ENCODE peak calls at places on chromosome 5, in ten cellular contexts. U is T-helper 2 cell; T is Caki2; C is stimulated activated CD8-positive, alpha-beta memory T cell treated with anti-CD3 and anti-CD28 coated beads, Interleukin-12 subunit alpha, Interleukin-12 subunit beta, amount 100 ng/mL, for 1 hour; K is Daoy; W is H7; R is NCI-H774; L is activated CD4-positive, CD25-positive, alpha-beta regulatory T cell treated with anti-CD3 and anti-CD28 coated beads, Interleukin-2, amount 50 U/mL, for 72 hours; E is NCI-H2029; F is activated naive CD8-positive, alpha-beta T cell treated with anti-CD3 and anti-CD28 coated beads, Interleukin-2, amount 10 ng/mL, durations not matched to agents 7 days and 5 days. A is an unnamed sample.

GRCh38 chr5:77066823-77067442 is 20.2 kb downstream of the ZBED3 start:
- DNase-seq in U (no peak), T (no peak), C (no peak), K (no peak), W (no peak), R (no peak), L (no peak), E (no peak), F (no peak), A (no peak)

GRCh38 chr5:138440226-138441073 is 1.6 kb downstream of the REEP2 start:
- DNase-seq in U (no peak), T (no peak), C (no peak), K (no peak), W (peak; percentile 71), R (no peak), L (no peak), E (no peak), F (no peak), A (no peak)

GRCh38 chr5:126516133-126516532 is 78.9 kb downstream of the ALDH7A1 start:
- DNase-seq in U (no peak), T (no peak), C (no peak), K (peak; percentile 19), W (no peak), R (peak; percentile 41), L (no peak), E (peak; percentile 72), F (no peak), A (no peak)

GRCh38 chr5:126009566-126009965 is 413.6 kb upstream of the GRAMD2B start:
- DNase-seq in U (no peak), T (no peak), C (no peak), K (no peak), W (peak; percentile 14), R (no peak), L (no peak), E (no peak), F (no peak), A (no peak)

GRCh38 chr5:82793808-82794419 is 283.3 kb downstream of the TMEM167A start:
- DNase-seq in U (peak; percentile 14), T (no peak), C (peak; percentile 8), K (peak; percentile 22), W (peak; percentile 38), R (no peak), L (peak; percentile 33), E (no peak), F (no peak), A (no peak)

GRCh38 chr5:50958852-50959457 is 292.5 kb downstream of the PARP8 start:
- DNase-seq in U (no peak), T (peak; percentile 25), C (no peak), K (peak; percentile 20), W (peak; percentile 32), R (peak; percentile 18), L (no peak), E (peak; percentile 48), F (no peak), A (no peak)

GRCh38 chr5:68178579-68178978 is 37.0 kb upstream of the PIK3R1 start:
- DNase-seq in U (no peak), T (peak; percentile 55), C (no peak), K (peak; percentile 51), W (no peak), R (no peak), L (no peak), E (no peak), F (no peak), A (no peak)

GRCh38 chr5:31911291-31912265 is 262.5 kb downstream of the GOLPH3 start:
- DNase-seq in U (no peak), T (no peak), C (no peak), K (no peak), W (no peak), R (no peak), L (no peak), E (no peak), F (no peak), A (no peak)

GRCh38 chr5:37751227-37751626 is 88.6 kb downstream of the GDNF start:
- DNase-seq in U (no peak), T (no peak), C (no peak), K (peak; percentile 6), W (no peak), R (no peak), L (no peak), E (no peak), F (no peak), A (peak; percentile 31)

GRCh38 chr5:124865603-124866354 is 119.3 kb upstream of the ZNF608 start:
- DNase-seq in U (no peak), T (no peak), C (no peak), K (no peak), W (no peak), R (no peak), L (no peak), E (no peak), F (no peak), A (no peak)

GRCh38 chr5:73969195-73970059 is 343.4 kb downstream of the ARHGEF28 start:
- DNase-seq in U (no peak), T (no peak), C (no peak), K (no peak), W (no peak), R (no peak), L (no peak), E (no peak), F (no peak), A (no peak)

GRCh38 chr5:34519489-34520220 is 136.5 kb upstream of the RAI14 start:
- DNase-seq in U (no peak), T (no peak), C (no peak), K (no peak), W (no peak), R (no peak), L (no peak), E (peak; percentile 19), F (no peak), A (no peak)

GRCh38 chr5:93425102-93425501 is 155.9 kb downstream of the NR2F1-AS1 start:
- DNase-seq in U (no peak), T (no peak), C (no peak), K (no peak), W (no peak), R (no peak), L (no peak), E (no peak), F (no peak), A (no peak)

GRCh38 chr5:51187953-51188591 is 195.2 kb upstream of the ISL1 start:
- DNase-seq in U (no peak), T (no peak), C (no peak), K (no peak), W (no peak), R (no peak), L (no peak), E (no peak), F (no peak), A (no peak)

GRCh38 chr5:173281910-173282309 is 46.3 kb downstream of the STC2 start:
- DNase-seq in U (no peak), T (peak; percentile 21), C (no peak), K (no peak), W (peak; percentile 85), R (no peak), L (no peak), E (no peak), F (no peak), A (no peak)

GRCh38 chr5:5218396-5218795 is 78.3 kb downstream of the ADAMTS16 start:
- DNase-seq in U (no peak), T (no peak), C (no peak), K (no peak), W (no peak), R (no peak), L (no peak), E (no peak), F (no peak), A (no peak)

GRCh38 chr5:38434981-38435710 is 121.3 kb downstream of the LIFR start:
- DNase-seq in U (no peak), T (no peak), C (no peak), K (no peak), W (no peak), R (no peak), L (no peak), E (no peak), F (no peak), A (no peak)

GRCh38 chr5:5304361-5305035 is 118.0 kb upstream of the ICE1 start:
- DNase-seq in U (no peak), T (peak; percentile 26), C (no peak), K (no peak), W (no peak), R (no peak), L (no peak), E (peak; percentile 7), F (no peak), A (no peak)

GRCh38 chr5:95620030-95620869 is at the start of gene GPR150:
- DNase-seq in U (peak; percentile 53), T (peak; percentile 23), C (peak; percentile 27), K (peak; percentile 76), W (peak; percentile 72), R (peak; percentile 48), L (peak; percentile 66), E (peak; percentile 53), F (peak; percentile 81), A (no peak)

GRCh38 chr5:52010430-52010829 is 627.2 kb downstream of the ISL1 start:
- DNase-seq in U (no peak), T (no peak), C (no peak), K (no peak), W (no peak), R (peak; percentile 60), L (no peak), E (no peak), F (no peak), A (no peak)

A was measured in kidney epithelial cell.